ENCODE peak calls at places on chromosomes 16 and 17, in eight cellular contexts. One of them, this sample, is unnamed.

GRCh38 chr16:28193530-28194423 is 18.0 kb downstream of the XPO6 start:
- DNase-seq in AG04450: peak; percentile 90
- DNase-seq in pancreas: no peak
- DNase-seq in SJSA1: peak; percentile 71
- DNase-seq in endodermal cell: no peak
- DNase-seq in H9: no peak
- DNase-seq in right lobe of liver: no peak
- DNase-seq in cardiac muscle cell: no peak
- DNase-seq in this sample: peak; percentile 80

GRCh38 chr16:24670623-24671454 is 58.6 kb upstream of the TNRC6A start:
- DNase-seq in AG04450: no peak
- DNase-seq in pancreas: peak; percentile 38
- DNase-seq in SJSA1: peak; percentile 63
- DNase-seq in endodermal cell: peak; percentile 73
- DNase-seq in H9: peak; percentile 62
- DNase-seq in right lobe of liver: no peak
- DNase-seq in cardiac muscle cell: peak; percentile 80
- DNase-seq in this sample: peak; percentile 93

GRCh38 chr16:496097-496886 is 31.2 kb upstream of the CAPN15 start:
- DNase-seq in AG04450: no peak
- DNase-seq in pancreas: no peak
- DNase-seq in SJSA1: no peak
- DNase-seq in endodermal cell: no peak
- DNase-seq in H9: no peak
- DNase-seq in right lobe of liver: no peak
- DNase-seq in cardiac muscle cell: no peak
- DNase-seq in this sample: no peak

GRCh38 chr17:47945529-47946508 is 4.4 kb downstream of the PNPO start:
- DNase-seq in AG04450: no peak
- DNase-seq in pancreas: peak; percentile 73
- DNase-seq in SJSA1: no peak
- DNase-seq in endodermal cell: no peak
- DNase-seq in H9: no peak
- DNase-seq in right lobe of liver: peak; percentile 72
- DNase-seq in cardiac muscle cell: no peak
- DNase-seq in this sample: no peak

GRCh38 chr16:2964416-2965223 is 545 bp downstream of the KREMEN2 start:
- DNase-seq in AG04450: no peak
- DNase-seq in pancreas: peak; percentile 59
- DNase-seq in SJSA1: no peak
- DNase-seq in endodermal cell: peak; percentile 99
- DNase-seq in H9: peak; percentile 98
- DNase-seq in right lobe of liver: no peak
- DNase-seq in cardiac muscle cell: peak; percentile 86
- DNase-seq in this sample: no peak

GRCh38 chr17:43908111-43908721 is 880 bp upstream of the MPP2 start:
- DNase-seq in AG04450: peak; percentile 18
- DNase-seq in pancreas: peak; percentile 33
- DNase-seq in SJSA1: no peak
- DNase-seq in endodermal cell: peak; percentile 91
- DNase-seq in H9: peak; percentile 86
- DNase-seq in right lobe of liver: no peak
- DNase-seq in cardiac muscle cell: peak; percentile 78
- DNase-seq in this sample: peak; percentile 51

GRCh38 chr16:35909351-35909954 is 2450.0 kb downstream of the TP53TG3F start:
- DNase-seq in AG04450: no peak
- DNase-seq in pancreas: no peak
- DNase-seq in SJSA1: no peak
- DNase-seq in endodermal cell: no peak
- DNase-seq in H9: no peak
- DNase-seq in right lobe of liver: no peak
- DNase-seq in cardiac muscle cell: no peak
- DNase-seq in this sample: no peak

GRCh38 chr17:13597723-13598347 is 3.9 kb downstream of the HS3ST3A1 start:
- DNase-seq in AG04450: no peak
- DNase-seq in pancreas: peak; percentile 34
- DNase-seq in SJSA1: no peak
- DNase-seq in endodermal cell: peak; percentile 75
- DNase-seq in H9: no peak
- DNase-seq in right lobe of liver: no peak
- DNase-seq in cardiac muscle cell: peak; percentile 67
- DNase-seq in this sample: no peak

GRCh38 chr17:6577686-6578263 is 21.4 kb upstream of the PITPNM3 start:
- DNase-seq in AG04450: no peak
- DNase-seq in pancreas: no peak
- DNase-seq in SJSA1: no peak
- DNase-seq in endodermal cell: no peak
- DNase-seq in H9: no peak
- DNase-seq in right lobe of liver: no peak
- DNase-seq in cardiac muscle cell: no peak
- DNase-seq in this sample: no peak

GRCh38 chr17:77869041-77869595 is 89.4 kb upstream of the TNRC6C start:
- DNase-seq in AG04450: no peak
- DNase-seq in pancreas: no peak
- DNase-seq in SJSA1: no peak
- DNase-seq in endodermal cell: no peak
- DNase-seq in H9: no peak
- DNase-seq in right lobe of liver: peak; percentile 17
- DNase-seq in cardiac muscle cell: no peak
- DNase-seq in this sample: no peak

GRCh38 chr16:11497329-11497805 is 89.4 kb downstream of the LITAF start:
- DNase-seq in AG04450: no peak
- DNase-seq in pancreas: peak; percentile 90
- DNase-seq in SJSA1: peak; percentile 90
- DNase-seq in endodermal cell: peak; percentile 83
- DNase-seq in H9: peak; percentile 75
- DNase-seq in right lobe of liver: peak; percentile 93
- DNase-seq in cardiac muscle cell: peak; percentile 71
- DNase-seq in this sample: peak; percentile 58

GRCh38 chr16:50702725-50703124 is 9.3 kb downstream of the NOD2 start:
- DNase-seq in AG04450: no peak
- DNase-seq in pancreas: no peak
- DNase-seq in SJSA1: no peak
- DNase-seq in endodermal cell: no peak
- DNase-seq in H9: no peak
- DNase-seq in right lobe of liver: no peak
- DNase-seq in cardiac muscle cell: no peak
- DNase-seq in this sample: no peak

GRCh38 chr17:7650509-7651096 is at the start of gene ATP1B2:
- DNase-seq in AG04450: no peak
- DNase-seq in pancreas: peak; percentile 60
- DNase-seq in SJSA1: no peak
- DNase-seq in endodermal cell: peak; percentile 98
- DNase-seq in H9: peak; percentile 98
- DNase-seq in right lobe of liver: peak; percentile 85
- DNase-seq in cardiac muscle cell: peak; percentile 97
- DNase-seq in this sample: peak; percentile 16

GRCh38 chr17:40113961-40114272 is 7.9 kb upstream of the MSL1 start:
- DNase-seq in AG04450: no peak
- DNase-seq in pancreas: no peak
- DNase-seq in SJSA1: no peak
- DNase-seq in endodermal cell: no peak
- DNase-seq in H9: no peak
- DNase-seq in right lobe of liver: no peak
- DNase-seq in cardiac muscle cell: no peak
- DNase-seq in this sample: no peak

GRCh38 chr17:7147772-7148171 is 31.4 kb downstream of the ASGR1 start:
- DNase-seq in AG04450: no peak
- DNase-seq in pancreas: no peak
- DNase-seq in SJSA1: no peak
- DNase-seq in endodermal cell: no peak
- DNase-seq in H9: no peak
- DNase-seq in right lobe of liver: no peak
- DNase-seq in cardiac muscle cell: no peak
- DNase-seq in this sample: no peak

GRCh38 chr17:35788504-35788998 is 6.9 kb downstream of the MMP28 start:
- DNase-seq in AG04450: no peak
- DNase-seq in pancreas: no peak
- DNase-seq in SJSA1: peak; percentile 67
- DNase-seq in endodermal cell: no peak
- DNase-seq in H9: no peak
- DNase-seq in right lobe of liver: no peak
- DNase-seq in cardiac muscle cell: no peak
- DNase-seq in this sample: peak; percentile 96

GRCh38 chr16:10827691-10828341 is 9.2 kb upstream of the TVP23A start:
- DNase-seq in AG04450: peak; percentile 42
- DNase-seq in pancreas: peak; percentile 67
- DNase-seq in SJSA1: no peak
- DNase-seq in endodermal cell: no peak
- DNase-seq in H9: no peak
- DNase-seq in right lobe of liver: peak; percentile 76
- DNase-seq in cardiac muscle cell: no peak
- DNase-seq in this sample: peak; percentile 36

GRCh38 chr17:49436174-49436573 is 21.5 kb upstream of the PHB1 start:
- DNase-seq in AG04450: no peak
- DNase-seq in pancreas: no peak
- DNase-seq in SJSA1: peak; percentile 26
- DNase-seq in endodermal cell: no peak
- DNase-seq in H9: no peak
- DNase-seq in right lobe of liver: no peak
- DNase-seq in cardiac muscle cell: no peak
- DNase-seq in this sample: no peak

GRCh38 chr16:10126686-10127085 is 55.5 kb downstream of the GRIN2A start:
- DNase-seq in AG04450: no peak
- DNase-seq in pancreas: no peak
- DNase-seq in SJSA1: no peak
- DNase-seq in endodermal cell: no peak
- DNase-seq in H9: no peak
- DNase-seq in right lobe of liver: no peak
- DNase-seq in cardiac muscle cell: no peak
- DNase-seq in this sample: peak; percentile 59

GRCh38 chr17:17506893-17507464 is 10.8 kb upstream of the RASD1 start:
- DNase-seq in AG04450: no peak
- DNase-seq in pancreas: peak; percentile 56
- DNase-seq in SJSA1: no peak
- DNase-seq in endodermal cell: no peak
- DNase-seq in H9: no peak
- DNase-seq in right lobe of liver: peak; percentile 25
- DNase-seq in cardiac muscle cell: peak; percentile 88
- DNase-seq in this sample: no peak

GRCh38 chr17:40827746-40828453 is 5.5 kb upstream of the KRT10 start:
- DNase-seq in AG04450: no peak
- DNase-seq in pancreas: no peak
- DNase-seq in SJSA1: peak; percentile 47
- DNase-seq in endodermal cell: no peak
- DNase-seq in H9: no peak
- DNase-seq in right lobe of liver: no peak
- DNase-seq in cardiac muscle cell: peak; percentile 13
- DNase-seq in this sample: peak; percentile 36

GRCh38 chr17:67246398-67246647 is 1.3 kb upstream of the HELZ start:
- DNase-seq in AG04450: no peak
- DNase-seq in pancreas: no peak
- DNase-seq in SJSA1: no peak
- DNase-seq in endodermal cell: no peak
- DNase-seq in H9: no peak
- DNase-seq in right lobe of liver: no peak
- DNase-seq in cardiac muscle cell: no peak
- DNase-seq in this sample: no peak

GRCh38 chr16:1919680-1919998 is 1.4 kb upstream of the HS3ST6 start:
- DNase-seq in AG04450: no peak
- DNase-seq in pancreas: no peak
- DNase-seq in SJSA1: no peak
- DNase-seq in endodermal cell: no peak
- DNase-seq in H9: no peak
- DNase-seq in right lobe of liver: no peak
- DNase-seq in cardiac muscle cell: no peak
- DNase-seq in this sample: no peak
- H3K27me3 ChIP-seq in AG04450: peaks cover 89% of the 10 kb centered on the region
- H3K27me3 ChIP-seq in pancreas: peaks cover 9% of the 10 kb centered on the region
- H3K27me3 ChIP-seq in SJSA1: peaks cover 77% of the 10 kb centered on the region
- H3K27me3 ChIP-seq in endodermal cell: peaks cover 96% of the 10 kb centered on the region
- H3K27me3 ChIP-seq in H9: peaks cover 43% of the 10 kb centered on the region
- H3K27me3 ChIP-seq in right lobe of liver: no peaks in the 10 kb centered on the region
- H3K27me3 ChIP-seq in cardiac muscle cell: peaks cover 92% of the 10 kb centered on the region
- H3K27me3 ChIP-seq in this sample: peaks cover 73% of the 10 kb centered on the region

DNA sequence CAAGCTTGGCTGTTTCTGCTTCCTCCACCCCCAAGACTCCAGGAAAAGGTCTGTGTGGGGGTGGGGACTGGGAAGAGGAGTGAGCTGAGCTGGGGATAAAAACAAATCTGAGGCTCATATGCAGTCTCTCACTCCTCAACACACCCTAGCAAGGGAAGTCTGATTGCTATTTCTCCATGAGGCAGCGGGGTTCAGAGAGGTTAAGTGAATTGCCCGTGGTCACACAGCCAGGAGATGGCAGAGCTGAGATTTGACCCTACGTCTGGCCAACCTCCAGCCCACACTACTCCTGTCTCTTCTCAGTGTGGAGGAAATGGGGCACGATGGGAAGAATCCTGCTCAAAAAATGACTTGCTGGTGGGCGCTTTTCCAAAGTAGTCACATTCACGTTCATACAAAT is 4.8 kb upstream of the ABCC3 start:
- DNase-seq in AG04450: no peak
- DNase-seq in pancreas: no peak
- DNase-seq in SJSA1: no peak
- DNase-seq in endodermal cell: no peak
- DNase-seq in H9: no peak
- DNase-seq in right lobe of liver: peak; percentile 10
- DNase-seq in cardiac muscle cell: no peak
- DNase-seq in this sample: no peak
- H3K27ac ChIP-seq in AG04450: no peak overlapping the region
- H3K27ac ChIP-seq in pancreas: no peak overlapping the region
- H3K27ac ChIP-seq in SJSA1: no peak overlapping the region
- H3K27ac ChIP-seq in endodermal cell: no peak overlapping the region
- H3K27ac ChIP-seq in H9: no peak overlapping the region
- H3K27ac ChIP-seq in right lobe of liver: no peak overlapping the region
- H3K27ac ChIP-seq in cardiac muscle cell: no peak overlapping the region
- H3K27ac ChIP-seq in this sample: no peak overlapping the region

DNA sequence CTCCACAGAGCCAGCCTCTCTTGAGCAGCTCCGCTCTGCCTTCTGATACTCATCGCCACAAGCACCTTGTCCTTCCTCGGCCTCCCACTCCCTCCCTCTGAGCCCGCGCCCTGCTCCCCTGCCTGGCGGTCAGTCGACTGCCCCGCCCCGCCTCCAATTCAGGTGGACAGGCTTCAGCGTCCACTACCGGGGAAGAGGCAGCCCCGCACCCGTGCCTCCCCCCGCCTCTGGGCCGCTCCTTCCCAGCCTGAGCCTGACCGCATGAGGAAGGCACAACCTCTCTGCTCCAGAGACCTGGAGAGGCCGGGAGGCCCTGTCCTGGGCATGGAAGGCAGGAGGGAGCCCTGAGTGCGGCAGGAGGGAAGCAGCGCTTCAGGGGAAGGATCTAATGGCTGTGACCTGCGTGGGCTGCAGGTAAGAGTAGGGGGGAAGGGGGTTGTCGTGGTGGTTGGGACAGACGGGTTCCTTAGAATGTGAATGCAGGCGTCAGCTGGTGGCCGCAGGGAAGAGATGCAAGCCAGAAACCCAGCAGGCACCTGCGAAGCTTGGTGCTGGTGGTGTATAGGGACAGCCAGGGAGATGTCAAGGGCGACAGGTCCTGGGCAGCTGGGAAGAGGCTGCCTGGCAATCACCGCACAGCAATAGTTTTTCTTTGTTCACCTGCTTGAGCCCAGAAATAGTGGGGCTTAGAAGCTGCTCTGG is 3.0 kb upstream of the SLC6A4 start:
- DNase-seq in AG04450: no peak
- DNase-seq in pancreas: no peak
- DNase-seq in SJSA1: no peak
- DNase-seq in endodermal cell: peak; percentile 87
- DNase-seq in H9: peak; percentile 67
- DNase-seq in right lobe of liver: no peak
- DNase-seq in cardiac muscle cell: peak; percentile 30
- DNase-seq in this sample: no peak
- H3K27me3 ChIP-seq in AG04450: peaks cover 53% of the 10 kb centered on the region
- H3K27me3 ChIP-seq in pancreas: no peaks in the 10 kb centered on the region
- H3K27me3 ChIP-seq in SJSA1: peaks cover 37% of the 10 kb centered on the region
- H3K27me3 ChIP-seq in endodermal cell: peaks cover 62% of the 10 kb centered on the region
- H3K27me3 ChIP-seq in H9: peaks cover 33% of the 10 kb centered on the region
- H3K27me3 ChIP-seq in right lobe of liver: no peaks in the 10 kb centered on the region
- H3K27me3 ChIP-seq in cardiac muscle cell: peaks cover 78% of the 10 kb centered on the region
- H3K27me3 ChIP-seq in this sample: peaks cover 41% of the 10 kb centered on the region

GRCh38 chr17:28723159-28723835 is 2.7 kb downstream of the TLCD1 start:
- DNase-seq in AG04450: no peak
- DNase-seq in pancreas: no peak
- DNase-seq in SJSA1: no peak
- DNase-seq in endodermal cell: no peak
- DNase-seq in H9: no peak
- DNase-seq in right lobe of liver: no peak
- DNase-seq in cardiac muscle cell: no peak
- DNase-seq in this sample: no peak
- H3K27ac ChIP-seq in AG04450: peak overlapping the region; percentile 31
- H3K27ac ChIP-seq in pancreas: no peak overlapping the region
- H3K27ac ChIP-seq in SJSA1: no peak overlapping the region
- H3K27ac ChIP-seq in endodermal cell: no peak overlapping the region
- H3K27ac ChIP-seq in H9: no peak overlapping the region
- H3K27ac ChIP-seq in right lobe of liver: no peak overlapping the region
- H3K27ac ChIP-seq in cardiac muscle cell: no peak overlapping the region
- H3K27ac ChIP-seq in this sample: no peak overlapping the region